ENCODE peak calls at places on chromosomes 2 and 18, in five cellular contexts. M, E, U, N and Y are unnamed samples.
A peak's percentile ranks its signal among the peaks of the same experiment; 100 is the strongest.

GRCh38 chr2:88574445-88574844 is 52.8 kb downstream of the EIF2AK3 start:
- DNase-seq in M (no peak), E (no peak), U (no peak), N (no peak), Y (no peak)

GRCh38 chr2:161729-162128 is 102.1 kb downstream of the SH3YL1 start:
- DNase-seq in M (no peak), E (no peak), U (no peak), N (no peak), Y (no peak)

GRCh38 chr2:144432921-144433320 is 87.0 kb downstream of the ZEB2 start:
- DNase-seq in M (no peak), E (no peak), U (no peak), N (no peak), Y (no peak)

GRCh38 chr2:8490166-8490565 is 191.7 kb upstream of the ID2 start:
- DNase-seq in M (no peak), E (no peak), U (no peak), N (peak; percentile 13), Y (no peak)

GRCh38 chr2:197647961-197648690 is 27.3 kb downstream of the RFTN2 start:
- DNase-seq in M (no peak), E (no peak), U (peak; percentile 82), N (peak; percentile 85), Y (no peak)

GRCh38 chr2:102033028-102033749 is 41.4 kb downstream of the IL1R2 start:
- DNase-seq in M (peak; percentile 40), E (peak; percentile 64), U (peak; percentile 91), N (peak; percentile 79), Y (peak; percentile 71)

GRCh38 chr2:176164803-176165597 is 7.9 kb downstream of the HOXD3 start:
- DNase-seq in M (no peak), E (no peak), U (no peak), N (no peak), Y (no peak)

GRCh38 chr2:158060862-158061435 is 40.7 kb upstream of the UPP2 start:
- DNase-seq in M (no peak), E (no peak), U (peak; percentile 34), N (peak; percentile 13), Y (no peak)

GRCh38 chr18:45169610-45170009 is 445.7 kb upstream of the SLC14A2 start:
- DNase-seq in M (peak; percentile 61), E (no peak), U (peak; percentile 96), N (peak; percentile 90), Y (peak; percentile 65)

GRCh38 chr2:26946841-26947784 is 23.3 kb upstream of the MAPRE3 start:
- DNase-seq in M (peak; percentile 38), E (peak; percentile 70), U (peak; percentile 66), N (peak; percentile 39), Y (no peak)

GRCh38 chr2:30979822-30980245 is 158.4 kb downstream of the GALNT14 start:
- DNase-seq in M (peak; percentile 26), E (peak; percentile 29), U (peak; percentile 20), N (peak; percentile 13), Y (peak; percentile 88)

GRCh38 chr2:166900700-166901099 is 12.4 kb downstream of the XIRP2 start:
- DNase-seq in M (no peak), E (no peak), U (peak; percentile 49), N (peak; percentile 29), Y (no peak)

GRCh38 chr2:56687169-56687568 is 503.4 kb downstream of the CCDC85A start:
- DNase-seq in M (no peak), E (no peak), U (no peak), N (no peak), Y (no peak)

GRCh38 chr2:69889302-69889701 is 4.5 kb upstream of the SNRNP27 start:
- DNase-seq in M (no peak), E (no peak), U (no peak), N (no peak), Y (no peak)

GRCh38 chr2:233807215-233807865 is 29.2 kb downstream of the MROH2A start:
- DNase-seq in M (no peak), E (no peak), U (no peak), N (no peak), Y (peak; percentile 42)

GRCh38 chr2:1593371-1594205 is 150.7 kb downstream of the PXDN start:
- DNase-seq in M (no peak), E (no peak), U (peak; percentile 86), N (peak; percentile 89), Y (peak; percentile 62)

GRCh38 chr2:178350051-178350450 is 100.9 kb downstream of the PRKRA start:
- DNase-seq in M (no peak), E (no peak), U (no peak), N (no peak), Y (no peak)

GRCh38 chr2:65754219-65754618 is 321.8 kb upstream of the SPRED2 start:
- DNase-seq in M (no peak), E (peak; percentile 28), U (peak; percentile 17), N (no peak), Y (no peak)

GRCh38 chr18:75172299-75173124 is 36.4 kb downstream of the PTGR3 start:
- DNase-seq in M (no peak), E (no peak), U (no peak), N (no peak), Y (no peak)

GRCh38 chr2:96951125-96951654 is 35.2 kb downstream of the FAM178B start:
- DNase-seq in M (peak; percentile 70), E (peak; percentile 69), U (peak; percentile 47), N (peak; percentile 41), Y (no peak)

GRCh38 chr2:121617042-121617599 is 32.1 kb downstream of the CLASP1 start:
- DNase-seq in M (no peak), E (no peak), U (peak; percentile 39), N (peak; percentile 44), Y (no peak)

GRCh38 chr18:44181951-44182350 is 498.7 kb upstream of the SETBP1 start:
- DNase-seq in M (no peak), E (no peak), U (peak; percentile 40), N (no peak), Y (no peak)

GRCh38 chr2:205161156-205161555 is 521.1 kb upstream of the NRP2 start:
- DNase-seq in M (no peak), E (no peak), U (peak; percentile 14), N (peak; percentile 26), Y (no peak)

GRCh38 chr2:102064679-102065674 is 73.2 kb downstream of the IL1R2 start:
- DNase-seq in M (no peak), E (no peak), U (no peak), N (peak; percentile 57), Y (no peak)

GRCh38 chr2:218406949-218407703 is 7.5 kb downstream of the CTDSP1 start:
- DNase-seq in M (peak; percentile 72), E (peak; percentile 48), U (peak; percentile 73), N (peak; percentile 37), Y (peak; percentile 44)

GRCh38 chr2:10876394-10876793 is 35.3 kb upstream of the KCNF1 start:
- DNase-seq in M (no peak), E (no peak), U (no peak), N (no peak), Y (no peak)

GRCh38 chr2:72744049-72744448 is 81.8 kb downstream of the EXOC6B start:
- DNase-seq in M (no peak), E (no peak), U (peak; percentile 44), N (peak; percentile 67), Y (no peak)

GRCh38 chr2:25757906-25758305 is 84.5 kb upstream of the DTNB start:
- DNase-seq in M (no peak), E (no peak), U (no peak), N (no peak), Y (no peak)

GRCh38 chr2:143152219-143152618 is 23.0 kb downstream of the ARHGAP15 start:
- DNase-seq in M (no peak), E (no peak), U (no peak), N (no peak), Y (no peak)

DNA sequence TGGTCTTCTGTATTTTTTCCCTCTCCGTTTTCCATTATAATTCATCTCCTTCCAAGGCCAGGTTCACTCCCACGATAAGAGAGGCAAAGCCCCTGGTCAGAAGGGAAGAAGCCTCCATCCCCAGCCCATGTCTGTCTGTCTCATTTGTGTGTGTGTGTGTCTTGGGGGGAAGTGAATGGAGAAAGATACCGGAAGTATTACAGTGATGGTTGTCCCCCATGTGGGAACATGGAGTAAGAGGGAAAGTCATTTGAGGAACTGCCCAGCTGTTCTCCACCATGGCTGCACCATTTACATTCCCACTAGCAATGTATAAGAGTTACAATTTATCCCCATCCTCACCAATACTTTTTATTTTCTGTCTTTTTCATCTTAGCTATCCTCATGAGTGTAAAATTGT is 113.6 kb upstream of the ATP8B1 start:
- DNase-seq in M (no peak), E (no peak), U (no peak), N (no peak), Y (no peak)
- H3K4me3 ChIP-seq in M (no peak overlapping the region), E (no peak overlapping the region), U (no peak overlapping the region), N (no peak overlapping the region), Y (no peak overlapping the region)

DNA sequence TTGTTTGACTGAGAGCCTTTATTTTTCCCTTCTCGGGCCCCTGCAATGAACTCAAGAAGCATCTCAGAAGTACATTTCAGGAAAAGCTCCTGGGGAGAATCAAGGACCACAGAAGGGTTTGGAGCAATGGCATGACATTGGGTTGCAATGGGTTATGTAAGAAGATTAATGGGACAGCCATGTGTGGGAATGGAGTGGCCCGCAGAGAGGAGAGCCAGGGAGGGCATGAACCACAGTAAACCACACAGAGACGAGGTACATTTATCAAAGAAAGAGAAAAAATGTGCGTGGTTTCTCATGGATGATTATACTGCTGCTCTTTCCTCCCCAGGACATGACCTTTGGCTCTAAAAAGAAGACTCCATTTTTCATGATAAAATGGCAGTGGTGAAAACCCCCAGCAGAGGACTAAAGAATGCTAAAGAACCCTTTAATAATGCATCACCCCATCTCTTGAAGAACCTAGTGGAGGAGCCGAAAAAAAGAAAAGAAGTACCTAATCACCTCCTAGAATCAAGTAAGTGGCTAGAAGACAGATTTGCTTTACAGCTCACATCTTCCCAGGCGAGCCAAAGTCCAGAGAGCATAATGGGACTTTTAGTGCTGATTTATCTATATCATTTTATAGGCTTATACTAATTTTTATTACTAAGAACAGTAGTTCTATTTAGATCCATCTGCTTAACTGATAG is 1.7 kb downstream of the CFAP221 start:
- DNase-seq in M (no peak), E (no peak), U (no peak), N (no peak), Y (no peak)
- H3K27ac ChIP-seq in M (no peak overlapping the region), E (no peak overlapping the region), U (no peak overlapping the region), N (no peak overlapping the region), Y (no peak overlapping the region)

DNA sequence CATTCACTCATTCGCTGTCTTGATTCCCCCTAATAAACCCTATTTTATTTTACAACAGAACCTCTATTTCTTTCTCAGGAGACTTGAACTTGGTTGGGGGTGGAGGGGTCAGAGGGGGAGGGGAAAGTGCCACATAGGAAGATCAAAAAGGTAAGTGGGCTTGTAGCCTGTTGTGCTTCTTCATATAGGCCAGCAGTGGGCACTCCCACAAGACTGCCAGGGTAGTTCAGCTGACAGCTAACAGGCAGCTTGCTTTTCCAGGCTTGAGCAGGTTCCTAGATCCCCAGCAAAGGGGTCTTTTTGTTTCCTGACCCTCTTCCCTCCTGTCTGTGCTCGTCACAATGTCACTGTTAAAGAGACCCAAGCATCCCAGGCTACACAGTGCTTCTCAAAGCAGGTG is 829 bp upstream of the KIAA2012 start:
- DNase-seq in M (no peak), E (no peak), U (peak; percentile 9), N (no peak), Y (no peak)
- TF ChIP-seq CTCF in M (peak; percentile 16), E (peak; percentile 9), U (peak; percentile 18), N (peak; percentile 20), Y (no peak)

DNA sequence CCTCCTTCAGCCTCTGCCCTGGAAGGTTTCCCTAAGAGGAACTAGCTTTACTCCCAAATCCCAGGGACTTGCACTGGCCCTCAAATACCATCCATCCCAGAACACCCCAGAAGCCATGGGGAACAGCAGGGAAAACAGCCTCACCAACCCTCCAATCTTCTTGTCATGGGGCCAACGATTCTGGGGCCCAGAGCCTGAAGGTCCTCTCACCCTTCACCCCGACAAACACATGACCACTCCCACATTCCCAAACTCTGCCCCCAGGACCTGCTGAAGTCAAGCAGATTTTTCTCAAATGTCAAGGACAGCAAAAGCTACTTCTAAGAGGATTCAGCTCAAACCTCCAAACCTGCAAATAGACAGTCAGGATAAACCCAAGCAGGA is 143.5 kb downstream of the ZFP36L2 start:
- DNase-seq in M (no peak), E (peak; percentile 18), U (no peak), N (no peak), Y (no peak)
- H3K4me3 ChIP-seq in M (no peak overlapping the region), E (no peak overlapping the region), U (no peak overlapping the region), N (no peak overlapping the region), Y (no peak overlapping the region)